ENCODE peak calls at places on chromosome 2, in four cellular contexts. One of them, this sample, is unnamed.

GRCh38 chr2:11748861-11749645 is 2.6 kb downstream of the LPIN1 start:
- DNase-seq in IMR-90: no peak
- DNase-seq in fibroblast of lung: no peak
- DNase-seq in cardiac muscle cell: no peak
- DNase-seq in this sample: no peak

GRCh38 chr2:58146707-58147106 is 94.4 kb downstream of the FANCL start:
- DNase-seq in IMR-90: peak; percentile 46
- DNase-seq in fibroblast of lung: peak; percentile 55
- DNase-seq in cardiac muscle cell: no peak
- DNase-seq in this sample: peak; percentile 29

GRCh38 chr2:235497096-235497495 is 3.3 kb downstream of the AGAP1 start:
- DNase-seq in IMR-90: no peak
- DNase-seq in fibroblast of lung: no peak
- DNase-seq in cardiac muscle cell: no peak
- DNase-seq in this sample: no peak

GRCh38 chr2:176585291-176585690 is 316.0 kb downstream of the MTX2 start:
- DNase-seq in IMR-90: no peak
- DNase-seq in fibroblast of lung: no peak
- DNase-seq in cardiac muscle cell: no peak
- DNase-seq in this sample: no peak

GRCh38 chr2:71510196-71510807 is 56.9 kb downstream of the DYSF start:
- DNase-seq in IMR-90: peak; percentile 48
- DNase-seq in fibroblast of lung: peak; percentile 40
- DNase-seq in cardiac muscle cell: peak; percentile 81
- DNase-seq in this sample: no peak

GRCh38 chr2:38254796-38255195 is 122.3 kb downstream of the ATL2 start:
- DNase-seq in IMR-90: no peak
- DNase-seq in fibroblast of lung: no peak
- DNase-seq in cardiac muscle cell: no peak
- DNase-seq in this sample: peak; percentile 42

GRCh38 chr2:98158305-98158704 is 71.3 kb downstream of the VWA3B start:
- DNase-seq in IMR-90: no peak
- DNase-seq in fibroblast of lung: no peak
- DNase-seq in cardiac muscle cell: peak; percentile 67
- DNase-seq in this sample: no peak

GRCh38 chr2:133674433-133675331 is 106.4 kb upstream of the NCKAP5 start:
- DNase-seq in IMR-90: peak; percentile 90
- DNase-seq in fibroblast of lung: peak; percentile 91
- DNase-seq in cardiac muscle cell: peak; percentile 65
- DNase-seq in this sample: peak; percentile 12

GRCh38 chr2:88857951-88858406 is 166.5 kb downstream of the RPIA start:
- DNase-seq in IMR-90: peak; percentile 62
- DNase-seq in fibroblast of lung: peak; percentile 25
- DNase-seq in cardiac muscle cell: peak; percentile 6
- DNase-seq in this sample: peak; percentile 54

GRCh38 chr2:180715044-180715443 is 265.4 kb upstream of the UBE2E3 start:
- DNase-seq in IMR-90: no peak
- DNase-seq in fibroblast of lung: no peak
- DNase-seq in cardiac muscle cell: no peak
- DNase-seq in this sample: no peak

GRCh38 chr2:64383016-64383588 is 70.9 kb upstream of the LGALSL start:
- DNase-seq in IMR-90: no peak
- DNase-seq in fibroblast of lung: no peak
- DNase-seq in cardiac muscle cell: no peak
- DNase-seq in this sample: no peak

GRCh38 chr2:8028436-8028835 is 653.4 kb upstream of the ID2 start:
- DNase-seq in IMR-90: no peak
- DNase-seq in fibroblast of lung: no peak
- DNase-seq in cardiac muscle cell: no peak
- DNase-seq in this sample: no peak

GRCh38 chr2:214469728-214470127 is 58.9 kb downstream of the VWC2L start:
- DNase-seq in IMR-90: no peak
- DNase-seq in fibroblast of lung: no peak
- DNase-seq in cardiac muscle cell: no peak
- DNase-seq in this sample: no peak

GRCh38 chr2:237919593-237919992 is 47.2 kb upstream of the UBE2F start:
- DNase-seq in IMR-90: no peak
- DNase-seq in fibroblast of lung: no peak
- DNase-seq in cardiac muscle cell: no peak
- DNase-seq in this sample: no peak

GRCh38 chr2:47300609-47301276 is 102.2 kb upstream of the MSH2 start:
- DNase-seq in IMR-90: no peak
- DNase-seq in fibroblast of lung: no peak
- DNase-seq in cardiac muscle cell: no peak
- DNase-seq in this sample: no peak

GRCh38 chr2:14713248-14713647 is 80.7 kb downstream of the LRATD1 start:
- DNase-seq in IMR-90: no peak
- DNase-seq in fibroblast of lung: no peak
- DNase-seq in cardiac muscle cell: no peak
- DNase-seq in this sample: no peak

GRCh38 chr2:232505805-232506360 is 14.3 kb upstream of the PRSS56 start:
- DNase-seq in IMR-90: no peak
- DNase-seq in fibroblast of lung: no peak
- DNase-seq in cardiac muscle cell: no peak
- DNase-seq in this sample: no peak

GRCh38 chr2:46893231-46893943 is 22.2 kb downstream of the MCFD2 start:
- DNase-seq in IMR-90: peak; percentile 63
- DNase-seq in fibroblast of lung: no peak
- DNase-seq in cardiac muscle cell: no peak
- DNase-seq in this sample: no peak

GRCh38 chr2:237482485-237482884 is 4.6 kb upstream of the MLPH start:
- DNase-seq in IMR-90: no peak
- DNase-seq in fibroblast of lung: no peak
- DNase-seq in cardiac muscle cell: peak; percentile 22
- DNase-seq in this sample: no peak

GRCh38 chr2:121387591-121388325 is 102.8 kb upstream of the TFCP2L1 start:
- DNase-seq in IMR-90: peak; percentile 28
- DNase-seq in fibroblast of lung: peak; percentile 45
- DNase-seq in cardiac muscle cell: no peak
- DNase-seq in this sample: no peak

GRCh38 chr2:169146220-169146619 is 76.9 kb downstream of the DHRS9 start:
- DNase-seq in IMR-90: no peak
- DNase-seq in fibroblast of lung: no peak
- DNase-seq in cardiac muscle cell: no peak
- DNase-seq in this sample: no peak

GRCh38 chr2:65351948-65352595 is 80.3 kb downstream of the SPRED2 start:
- DNase-seq in IMR-90: no peak
- DNase-seq in fibroblast of lung: no peak
- DNase-seq in cardiac muscle cell: no peak
- DNase-seq in this sample: no peak

GRCh38 chr2:27959496-27959895 is 69.0 kb downstream of the BABAM2 start:
- DNase-seq in IMR-90: peak; percentile 50
- DNase-seq in fibroblast of lung: peak; percentile 70
- DNase-seq in cardiac muscle cell: no peak
- DNase-seq in this sample: no peak

GRCh38 chr2:229920011-229920781 is 1.6 kb downstream of the TRIP12 start:
- DNase-seq in IMR-90: no peak
- DNase-seq in fibroblast of lung: peak; percentile 21
- DNase-seq in cardiac muscle cell: no peak
- DNase-seq in this sample: no peak

GRCh38 chr2:27809761-27810241 is 38.3 kb downstream of the MRPL33 start:
- DNase-seq in IMR-90: peak; percentile 93
- DNase-seq in fibroblast of lung: peak; percentile 98
- DNase-seq in cardiac muscle cell: no peak
- DNase-seq in this sample: no peak

GRCh38 chr2:201855356-201855755 is 49.0 kb downstream of the CDK15 start:
- DNase-seq in IMR-90: peak; percentile 27
- DNase-seq in fibroblast of lung: peak; percentile 17
- DNase-seq in cardiac muscle cell: no peak
- DNase-seq in this sample: no peak

GRCh38 chr2:282693-283263 is 5.1 kb downstream of the ALKAL2 start:
- DNase-seq in IMR-90: no peak
- DNase-seq in fibroblast of lung: no peak
- DNase-seq in cardiac muscle cell: no peak
- DNase-seq in this sample: no peak
- H3K27me3 ChIP-seq in IMR-90: peaks cover 7% of the 10 kb centered on the region
- H3K27me3 ChIP-seq in fibroblast of lung: peaks cover 2% of the 10 kb centered on the region
- H3K27me3 ChIP-seq in cardiac muscle cell: peaks cover 36% of the 10 kb centered on the region
- H3K27me3 ChIP-seq in this sample: peaks cover 6% of the 10 kb centered on the region

GRCh38 chr2:165417009-165417408 is 52.5 kb upstream of the CSRNP3 start:
- DNase-seq in IMR-90: no peak
- DNase-seq in fibroblast of lung: no peak
- DNase-seq in cardiac muscle cell: no peak
- DNase-seq in this sample: no peak
- TF ChIP-seq CTCF in IMR-90: no peak
- TF ChIP-seq CTCF in fibroblast of lung: no peak
- TF ChIP-seq CTCF in cardiac muscle cell: no peak
- TF ChIP-seq CTCF in this sample: no peak

DNA sequence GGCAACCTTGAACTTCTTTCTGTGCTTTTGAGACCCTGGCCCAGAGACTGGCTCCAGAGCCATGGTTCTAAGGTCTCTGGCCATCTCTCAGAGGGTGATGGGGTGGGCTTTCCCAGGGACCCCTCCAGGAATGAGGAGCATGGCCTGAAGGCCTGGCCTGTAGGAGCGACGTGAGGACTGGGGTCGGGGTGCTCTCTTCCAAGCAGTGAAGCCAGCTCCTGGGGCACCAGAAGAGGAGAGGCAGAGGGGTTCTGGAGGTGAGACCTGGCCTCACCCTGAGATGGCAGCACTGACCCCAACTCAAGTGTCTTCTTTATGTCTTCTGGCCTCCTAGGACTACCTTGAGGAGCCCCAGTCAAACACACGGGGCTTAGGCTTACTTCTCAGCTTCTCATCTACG is 214.3 kb downstream of the HDAC4 start:
- DNase-seq in IMR-90: no peak
- DNase-seq in fibroblast of lung: no peak
- DNase-seq in cardiac muscle cell: no peak
- DNase-seq in this sample: no peak
- H3K4me3 ChIP-seq in IMR-90: no peak overlapping the region
- H3K4me3 ChIP-seq in fibroblast of lung: no peak overlapping the region
- H3K4me3 ChIP-seq in cardiac muscle cell: no peak overlapping the region
- H3K4me3 ChIP-seq in this sample: no peak overlapping the region

GRCh38 chr2:241092677-241093076 is 9.4 kb downstream of the MTERF4 start:
- DNase-seq in IMR-90: no peak
- DNase-seq in fibroblast of lung: no peak
- DNase-seq in cardiac muscle cell: no peak
- DNase-seq in this sample: no peak

GRCh38 chr2:241088376-241088775 is 13.7 kb downstream of the MTERF4 start:
- DNase-seq in IMR-90: no peak
- DNase-seq in fibroblast of lung: no peak
- DNase-seq in cardiac muscle cell: no peak
- DNase-seq in this sample: no peak

GRCh38 chr2:241091734-241092445 is 10.2 kb downstream of the MTERF4 start:
- DNase-seq in IMR-90: no peak
- DNase-seq in fibroblast of lung: no peak
- DNase-seq in cardiac muscle cell: no peak
- DNase-seq in this sample: no peak

GRCh38 chr2:241088791-241089732 is 13.0 kb downstream of the MTERF4 start:
- DNase-seq in IMR-90: no peak
- DNase-seq in fibroblast of lung: no peak
- DNase-seq in cardiac muscle cell: no peak
- DNase-seq in this sample: no peak

GRCh38 chr2:241091201-241091600 is 10.9 kb downstream of the MTERF4 start:
- DNase-seq in IMR-90: no peak
- DNase-seq in fibroblast of lung: no peak
- DNase-seq in cardiac muscle cell: no peak
- DNase-seq in this sample: no peak
- H3K27me3 ChIP-seq in IMR-90: no peaks in the 10 kb centered on the region
- H3K27me3 ChIP-seq in fibroblast of lung: no peaks in the 10 kb centered on the region
- H3K27me3 ChIP-seq in cardiac muscle cell: no peaks in the 10 kb centered on the region
- H3K27me3 ChIP-seq in this sample: no peaks in the 10 kb centered on the region

GRCh38 chr2:9782197-9782719 is 61.0 kb upstream of the TAF1B start:
- DNase-seq in IMR-90: no peak
- DNase-seq in fibroblast of lung: no peak
- DNase-seq in cardiac muscle cell: no peak
- DNase-seq in this sample: no peak
- TF ChIP-seq CTCF in IMR-90: no peak
- TF ChIP-seq CTCF in fibroblast of lung: no peak
- TF ChIP-seq CTCF in cardiac muscle cell: no peak
- TF ChIP-seq CTCF in this sample: peak; percentile 21

GRCh38 chr2:119794237-119794636 is 34.5 kb downstream of the PTPN4 start:
- DNase-seq in IMR-90: no peak
- DNase-seq in fibroblast of lung: no peak
- DNase-seq in cardiac muscle cell: no peak
- DNase-seq in this sample: no peak

GRCh38 chr2:119800376-119800902 is 40.7 kb downstream of the PTPN4 start:
- DNase-seq in IMR-90: no peak
- DNase-seq in fibroblast of lung: no peak
- DNase-seq in cardiac muscle cell: no peak
- DNase-seq in this sample: no peak

GRCh38 chr2:119790466-119790865 is 30.7 kb downstream of the PTPN4 start:
- DNase-seq in IMR-90: no peak
- DNase-seq in fibroblast of lung: no peak
- DNase-seq in cardiac muscle cell: no peak
- DNase-seq in this sample: no peak

GRCh38 chr2:119792907-119793312 is 33.2 kb downstream of the PTPN4 start:
- DNase-seq in IMR-90: no peak
- DNase-seq in fibroblast of lung: no peak
- DNase-seq in cardiac muscle cell: no peak
- DNase-seq in this sample: no peak

DNA sequence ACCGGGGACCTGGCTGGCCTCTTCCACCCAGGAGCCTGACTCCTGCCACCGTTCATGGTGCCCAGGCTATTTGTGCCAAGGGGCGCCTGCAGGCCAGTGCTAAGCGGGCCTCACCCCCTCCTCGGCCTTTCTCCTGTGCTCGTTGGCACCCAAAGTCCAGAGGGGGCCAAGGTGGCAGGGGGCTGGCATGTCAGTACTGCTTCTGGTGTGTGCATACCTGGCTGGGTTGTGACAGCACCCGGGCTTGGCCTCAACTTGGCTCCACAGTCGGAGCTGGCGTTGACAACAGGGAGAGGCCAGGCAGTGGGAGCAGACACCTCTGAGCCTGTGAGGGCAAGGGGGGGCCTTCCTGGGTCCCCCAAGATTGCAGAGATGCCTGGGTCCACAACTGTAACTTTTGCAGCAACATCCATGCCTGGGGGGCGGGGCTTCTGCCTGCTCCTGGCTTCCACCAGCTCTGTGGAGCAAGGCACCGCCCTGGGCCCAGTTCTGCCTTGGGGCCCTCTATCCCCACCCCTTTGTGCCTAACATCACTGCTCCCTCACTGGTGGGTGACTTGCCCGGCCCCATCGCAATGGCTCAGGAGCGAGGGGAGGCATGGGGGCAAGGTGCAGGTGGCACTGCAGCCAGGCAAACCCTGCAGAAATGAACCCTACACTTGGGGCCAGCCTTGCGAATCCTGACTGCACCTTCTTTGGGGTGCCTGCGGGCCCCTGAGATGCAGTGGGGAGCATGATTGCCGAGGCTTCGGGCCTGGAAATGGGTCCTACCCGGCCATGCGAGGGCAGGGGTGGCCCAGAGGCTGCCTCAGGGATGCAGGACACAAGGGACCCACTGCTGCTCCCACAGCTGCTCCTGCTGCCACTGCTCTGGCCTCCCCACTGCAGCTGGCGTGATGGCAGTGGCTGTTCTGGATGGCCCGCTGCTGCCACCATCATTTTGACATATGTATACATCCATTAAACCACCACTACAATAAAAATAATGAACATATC is 35.9 kb downstream of the PTPN4 start:
- DNase-seq in IMR-90: no peak
- DNase-seq in fibroblast of lung: no peak
- DNase-seq in cardiac muscle cell: no peak
- DNase-seq in this sample: no peak
- H3K4me3 ChIP-seq in IMR-90: no peak overlapping the region
- H3K4me3 ChIP-seq in fibroblast of lung: no peak overlapping the region
- H3K4me3 ChIP-seq in cardiac muscle cell: no peak overlapping the region
- H3K4me3 ChIP-seq in this sample: no peak overlapping the region